ENCODE peak calls at places on chromosomes 13 and 19, in five cellular contexts. One of them, this sample, is unnamed.

GRCh38 chr19:55304279-55304978 is 20.6 kb downstream of the BRSK1 start:
- DNase-seq in ACHN: peak; percentile 19
- DNase-seq in activated B cell treated with CpG ODN at 0.5 μM for 24 hours: no peak
- DNase-seq in ascending aorta: no peak
- DNase-seq in heart right ventricle: no peak
- DNase-seq in this sample: peak; percentile 50

GRCh38 chr19:2409352-2409912 is 18.0 kb downstream of the TIMM13 start:
- DNase-seq in activated B cell treated with CpG ODN at 0.5 μM for 24 hours: no peak
- DNase-seq in ACHN: no peak
- DNase-seq in heart right ventricle: no peak
- DNase-seq in ascending aorta: no peak
- DNase-seq in this sample: no peak

GRCh38 chr13:41098761-41099160 is 33.8 kb downstream of the KBTBD6 start:
- DNase-seq in ACHN: no peak
- DNase-seq in activated B cell treated with CpG ODN at 0.5 μM for 24 hours: no peak
- DNase-seq in ascending aorta: no peak
- DNase-seq in heart right ventricle: no peak
- DNase-seq in this sample: no peak

GRCh38 chr19:47376589-47377144 is 27.6 kb downstream of the DHX34 start:
- DNase-seq in ascending aorta: no peak
- DNase-seq in activated B cell treated with CpG ODN at 0.5 μM for 24 hours: no peak
- DNase-seq in ACHN: no peak
- DNase-seq in heart right ventricle: no peak
- DNase-seq in this sample: no peak

GRCh38 chr19:44582581-44583265 is 30.6 kb upstream of the IGSF23 start:
- DNase-seq in heart right ventricle: no peak
- DNase-seq in ascending aorta: no peak
- DNase-seq in activated B cell treated with CpG ODN at 0.5 μM for 24 hours: no peak
- DNase-seq in ACHN: peak; percentile 19
- DNase-seq in this sample: no peak

GRCh38 chr19:14375582-14376291 is 5.5 kb upstream of the ADGRE5 start:
- DNase-seq in heart right ventricle: peak; percentile 69
- DNase-seq in activated B cell treated with CpG ODN at 0.5 μM for 24 hours: no peak
- DNase-seq in ascending aorta: peak; percentile 88
- DNase-seq in ACHN: no peak
- DNase-seq in this sample: no peak

GRCh38 chr13:89380101-89380500 is 1708.9 kb downstream of the SLITRK5 start:
- DNase-seq in heart right ventricle: no peak
- DNase-seq in ascending aorta: no peak
- DNase-seq in activated B cell treated with CpG ODN at 0.5 μM for 24 hours: no peak
- DNase-seq in ACHN: no peak
- DNase-seq in this sample: peak; percentile 1

GRCh38 chr19:44741841-44742352 is 6.6 kb upstream of the BCL3 start:
- DNase-seq in ACHN: peak; percentile 99
- DNase-seq in heart right ventricle: peak; percentile 98
- DNase-seq in ascending aorta: peak; percentile 99
- DNase-seq in activated B cell treated with CpG ODN at 0.5 μM for 24 hours: no peak
- DNase-seq in this sample: peak; percentile 78

GRCh38 chr19:7670150-7670784 is 1.4 kb downstream of the RETN start:
- DNase-seq in heart right ventricle: no peak
- DNase-seq in activated B cell treated with CpG ODN at 0.5 μM for 24 hours: no peak
- DNase-seq in ACHN: no peak
- DNase-seq in ascending aorta: no peak
- DNase-seq in this sample: no peak

GRCh38 chr13:111047326-111047725 is 67.8 kb upstream of the ARHGEF7 start:
- DNase-seq in ascending aorta: no peak
- DNase-seq in heart right ventricle: no peak
- DNase-seq in activated B cell treated with CpG ODN at 0.5 μM for 24 hours: no peak
- DNase-seq in ACHN: no peak
- DNase-seq in this sample: no peak

GRCh38 chr13:42328672-42329071 is 56.7 kb downstream of the AKAP11 start:
- DNase-seq in ACHN: no peak
- DNase-seq in heart right ventricle: no peak
- DNase-seq in activated B cell treated with CpG ODN at 0.5 μM for 24 hours: no peak
- DNase-seq in ascending aorta: no peak
- DNase-seq in this sample: no peak

GRCh38 chr19:524062-524674 is 7.4 kb upstream of the CDC34 start:
- DNase-seq in ACHN: no peak
- DNase-seq in heart right ventricle: peak; percentile 53
- DNase-seq in activated B cell treated with CpG ODN at 0.5 μM for 24 hours: no peak
- DNase-seq in ascending aorta: no peak
- DNase-seq in this sample: peak; percentile 80

GRCh38 chr19:5106971-5107370 is 138.1 kb downstream of the KDM4B start:
- DNase-seq in heart right ventricle: no peak
- DNase-seq in ACHN: no peak
- DNase-seq in activated B cell treated with CpG ODN at 0.5 μM for 24 hours: no peak
- DNase-seq in ascending aorta: no peak
- DNase-seq in this sample: no peak

GRCh38 chr13:76019421-76020044 is 383.4 kb downstream of the LMO7 start:
- DNase-seq in ascending aorta: no peak
- DNase-seq in ACHN: peak; percentile 7
- DNase-seq in activated B cell treated with CpG ODN at 0.5 μM for 24 hours: no peak
- DNase-seq in heart right ventricle: peak; percentile 4
- DNase-seq in this sample: peak; percentile 63

GRCh38 chr19:52190679-52191293 is 934 bp downstream of the PPP2R1A start:
- DNase-seq in ACHN: peak; percentile 32
- DNase-seq in activated B cell treated with CpG ODN at 0.5 μM for 24 hours: peak; percentile 20
- DNase-seq in ascending aorta: no peak
- DNase-seq in heart right ventricle: peak; percentile 56
- DNase-seq in this sample: no peak

GRCh38 chr19:12786149-12786870 is 5.0 kb upstream of the JUNB start:
- DNase-seq in ACHN: no peak
- DNase-seq in ascending aorta: peak; percentile 89
- DNase-seq in heart right ventricle: peak; percentile 72
- DNase-seq in activated B cell treated with CpG ODN at 0.5 μM for 24 hours: peak; percentile 56
- DNase-seq in this sample: no peak

GRCh38 chr19:13459351-13459750 is 46.9 kb downstream of the CACNA1A start:
- DNase-seq in ascending aorta: no peak
- DNase-seq in ACHN: no peak
- DNase-seq in heart right ventricle: no peak
- DNase-seq in activated B cell treated with CpG ODN at 0.5 μM for 24 hours: no peak
- DNase-seq in this sample: no peak

GRCh38 chr13:40318366-40318765 is 348.1 kb downstream of the FOXO1 start:
- DNase-seq in activated B cell treated with CpG ODN at 0.5 μM for 24 hours: no peak
- DNase-seq in heart right ventricle: peak; percentile 61
- DNase-seq in ACHN: no peak
- DNase-seq in ascending aorta: no peak
- DNase-seq in this sample: no peak

GRCh38 chr13:98374750-98375149 is 197.7 kb upstream of the RNF113B start:
- DNase-seq in activated B cell treated with CpG ODN at 0.5 μM for 24 hours: no peak
- DNase-seq in ascending aorta: no peak
- DNase-seq in ACHN: no peak
- DNase-seq in heart right ventricle: no peak
- DNase-seq in this sample: no peak

GRCh38 chr13:77038907-77039470 is 12.0 kb upstream of the FBXL3 start:
- DNase-seq in ACHN: no peak
- DNase-seq in activated B cell treated with CpG ODN at 0.5 μM for 24 hours: no peak
- DNase-seq in ascending aorta: no peak
- DNase-seq in heart right ventricle: no peak
- DNase-seq in this sample: no peak

GRCh38 chr19:33376423-33376822 is 2.9 kb downstream of the CEBPG start:
- DNase-seq in heart right ventricle: peak; percentile 82
- DNase-seq in activated B cell treated with CpG ODN at 0.5 μM for 24 hours: no peak
- DNase-seq in ascending aorta: peak; percentile 82
- DNase-seq in ACHN: peak; percentile 61
- DNase-seq in this sample: peak; percentile 45

GRCh38 chr13:113152894-113153809 is 5.3 kb upstream of the PROZ start:
- DNase-seq in ACHN: no peak
- DNase-seq in heart right ventricle: peak; percentile 59
- DNase-seq in activated B cell treated with CpG ODN at 0.5 μM for 24 hours: peak; percentile 41
- DNase-seq in ascending aorta: peak; percentile 76
- DNase-seq in this sample: peak; percentile 36

GRCh38 chr13:20492036-20492435 is 33.6 kb downstream of the CRYL1 start:
- DNase-seq in ascending aorta: no peak
- DNase-seq in activated B cell treated with CpG ODN at 0.5 μM for 24 hours: no peak
- DNase-seq in ACHN: no peak
- DNase-seq in heart right ventricle: no peak
- DNase-seq in this sample: no peak

GRCh38 chr13:94674609-94675348 is 37.6 kb downstream of the SOX21 start:
- DNase-seq in activated B cell treated with CpG ODN at 0.5 μM for 24 hours: no peak
- DNase-seq in heart right ventricle: peak; percentile 27
- DNase-seq in ascending aorta: no peak
- DNase-seq in ACHN: peak; percentile 49
- DNase-seq in this sample: peak; percentile 59

GRCh38 chr19:8335343-8336071 is 7.6 kb downstream of the KANK3 start:
- DNase-seq in ascending aorta: no peak
- DNase-seq in ACHN: no peak
- DNase-seq in activated B cell treated with CpG ODN at 0.5 μM for 24 hours: no peak
- DNase-seq in heart right ventricle: no peak
- DNase-seq in this sample: no peak

GRCh38 chr19:13748169-13748884 is 16.0 kb upstream of the MRI1 start:
- DNase-seq in heart right ventricle: no peak
- DNase-seq in ascending aorta: no peak
- DNase-seq in ACHN: peak; percentile 35
- DNase-seq in activated B cell treated with CpG ODN at 0.5 μM for 24 hours: no peak
- DNase-seq in this sample: no peak

GRCh38 chr13:26726684-26727083 is 33.9 kb downstream of the GPR12 start:
- DNase-seq in ACHN: no peak
- DNase-seq in heart right ventricle: no peak
- DNase-seq in activated B cell treated with CpG ODN at 0.5 μM for 24 hours: no peak
- DNase-seq in ascending aorta: no peak
- DNase-seq in this sample: no peak

GRCh38 chr13:113639661-113640262 is 18.2 kb downstream of the ATP4B start:
- DNase-seq in activated B cell treated with CpG ODN at 0.5 μM for 24 hours: peak; percentile 7
- DNase-seq in ACHN: no peak
- DNase-seq in heart right ventricle: peak; percentile 52
- DNase-seq in ascending aorta: peak; percentile 24
- DNase-seq in this sample: no peak

GRCh38 chr19:50330365-50331078 is 1.3 kb upstream of the KCNC3 start:
- DNase-seq in activated B cell treated with CpG ODN at 0.5 μM for 24 hours: peak; percentile 87
- DNase-seq in heart right ventricle: peak; percentile 73
- DNase-seq in ascending aorta: peak; percentile 81
- DNase-seq in ACHN: peak; percentile 76
- DNase-seq in this sample: peak; percentile 73

GRCh38 chr13:76764429-76764828 is 121.8 kb downstream of the KCTD12 start:
- DNase-seq in activated B cell treated with CpG ODN at 0.5 μM for 24 hours: no peak
- DNase-seq in heart right ventricle: peak; percentile 86
- DNase-seq in ascending aorta: peak; percentile 85
- DNase-seq in ACHN: no peak
- DNase-seq in this sample: no peak

GRCh38 chr13:45879666-45880065 is 28.1 kb upstream of the SIAH3 start:
- DNase-seq in activated B cell treated with CpG ODN at 0.5 μM for 24 hours: no peak
- DNase-seq in ACHN: peak; percentile 19
- DNase-seq in heart right ventricle: peak; percentile 47
- DNase-seq in ascending aorta: no peak
- DNase-seq in this sample: peak; percentile 39

GRCh38 chr13:24654741-24655140 is 25.5 kb upstream of the ATP12A start:
- DNase-seq in heart right ventricle: no peak
- DNase-seq in activated B cell treated with CpG ODN at 0.5 μM for 24 hours: no peak
- DNase-seq in ACHN: no peak
- DNase-seq in ascending aorta: no peak
- DNase-seq in this sample: no peak

This sample was measured in HepG2.